ENCODE peak calls at places on chromosomes 16 and 17, in nine cellular contexts. One of them, this sample, is unnamed.

GRCh38 chr17:68289473-68289872 is 1.5 kb downstream of the SLC16A6 start:
- DNase-seq in astrocyte of the spinal cord: no peak
- DNase-seq in AG04450: no peak
- DNase-seq in IMR-90: no peak
- DNase-seq in foreskin fibroblast: peak; percentile 9
- DNase-seq in body of pancreas: no peak
- DNase-seq in adrenal gland: no peak
- DNase-seq in NB4: no peak
- DNase-seq in A549: no peak
- DNase-seq in this sample: no peak

GRCh38 chr17:55144518-55144917 is 120.2 kb upstream of the HLF start:
- DNase-seq in astrocyte of the spinal cord: no peak
- DNase-seq in AG04450: no peak
- DNase-seq in IMR-90: no peak
- DNase-seq in foreskin fibroblast: no peak
- DNase-seq in body of pancreas: no peak
- DNase-seq in adrenal gland: no peak
- DNase-seq in NB4: no peak
- DNase-seq in A549: no peak
- DNase-seq in this sample: no peak

GRCh38 chr16:82801361-82801760 is 174.6 kb downstream of the CDH13 start:
- DNase-seq in astrocyte of the spinal cord: peak; percentile 6
- DNase-seq in AG04450: no peak
- DNase-seq in IMR-90: peak; percentile 67
- DNase-seq in foreskin fibroblast: peak; percentile 25
- DNase-seq in body of pancreas: no peak
- DNase-seq in adrenal gland: no peak
- DNase-seq in NB4: no peak
- DNase-seq in A549: no peak
- DNase-seq in this sample: peak; percentile 74

GRCh38 chr17:66337866-66338472 is 35.6 kb downstream of the PRKCA start:
- DNase-seq in astrocyte of the spinal cord: peak; percentile 41
- DNase-seq in AG04450: no peak
- DNase-seq in IMR-90: no peak
- DNase-seq in foreskin fibroblast: no peak
- DNase-seq in body of pancreas: no peak
- DNase-seq in adrenal gland: no peak
- DNase-seq in NB4: no peak
- DNase-seq in A549: no peak
- DNase-seq in this sample: no peak

GRCh38 chr16:86505185-86505898 is 5.0 kb upstream of the FOXF1 start:
- DNase-seq in astrocyte of the spinal cord: no peak
- DNase-seq in AG04450: no peak
- DNase-seq in IMR-90: peak; percentile 55
- DNase-seq in foreskin fibroblast: no peak
- DNase-seq in body of pancreas: no peak
- DNase-seq in adrenal gland: no peak
- DNase-seq in NB4: peak; percentile 37
- DNase-seq in A549: no peak
- DNase-seq in this sample: no peak

GRCh38 chr16:1271380-1271749 is 15.5 kb downstream of the TPSD1 start:
- DNase-seq in astrocyte of the spinal cord: no peak
- DNase-seq in AG04450: no peak
- DNase-seq in IMR-90: no peak
- DNase-seq in foreskin fibroblast: no peak
- DNase-seq in body of pancreas: no peak
- DNase-seq in adrenal gland: no peak
- DNase-seq in NB4: no peak
- DNase-seq in A549: no peak
- DNase-seq in this sample: no peak

GRCh38 chr17:17540278-17540906 is 44.2 kb upstream of the RASD1 start:
- DNase-seq in astrocyte of the spinal cord: no peak
- DNase-seq in AG04450: no peak
- DNase-seq in IMR-90: no peak
- DNase-seq in foreskin fibroblast: no peak
- DNase-seq in body of pancreas: no peak
- DNase-seq in adrenal gland: no peak
- DNase-seq in NB4: peak; percentile 22
- DNase-seq in A549: no peak
- DNase-seq in this sample: no peak

GRCh38 chr17:4940625-4941021 is 555 bp downstream of the RNF167 start:
- DNase-seq in astrocyte of the spinal cord: no peak
- DNase-seq in AG04450: no peak
- DNase-seq in IMR-90: no peak
- DNase-seq in foreskin fibroblast: no peak
- DNase-seq in body of pancreas: no peak
- DNase-seq in adrenal gland: no peak
- DNase-seq in NB4: peak; percentile 59
- DNase-seq in A549: no peak
- DNase-seq in this sample: no peak

GRCh38 chr16:7983671-7984070 is 606.6 kb downstream of the TMEM114 start:
- DNase-seq in astrocyte of the spinal cord: no peak
- DNase-seq in AG04450: no peak
- DNase-seq in IMR-90: no peak
- DNase-seq in foreskin fibroblast: no peak
- DNase-seq in body of pancreas: no peak
- DNase-seq in adrenal gland: no peak
- DNase-seq in NB4: no peak
- DNase-seq in A549: no peak
- DNase-seq in this sample: no peak

GRCh38 chr16:1088295-1089170 is 7.5 kb downstream of the C1QTNF8 start:
- DNase-seq in astrocyte of the spinal cord: no peak
- DNase-seq in AG04450: no peak
- DNase-seq in IMR-90: no peak
- DNase-seq in foreskin fibroblast: no peak
- DNase-seq in body of pancreas: no peak
- DNase-seq in adrenal gland: no peak
- DNase-seq in NB4: no peak
- DNase-seq in A549: no peak
- DNase-seq in this sample: no peak

GRCh38 chr17:17859909-17860760 is 23.3 kb upstream of the SREBF1 start:
- DNase-seq in astrocyte of the spinal cord: peak; percentile 50
- DNase-seq in AG04450: no peak
- DNase-seq in IMR-90: peak; percentile 38
- DNase-seq in foreskin fibroblast: peak; percentile 78
- DNase-seq in body of pancreas: peak; percentile 74
- DNase-seq in adrenal gland: peak; percentile 78
- DNase-seq in NB4: peak; percentile 65
- DNase-seq in A549: peak; percentile 97
- DNase-seq in this sample: peak; percentile 29

GRCh38 chr17:82910041-82910481 is 70.2 kb upstream of the ZNF750 start:
- DNase-seq in astrocyte of the spinal cord: no peak
- DNase-seq in AG04450: no peak
- DNase-seq in IMR-90: no peak
- DNase-seq in foreskin fibroblast: peak; percentile 51
- DNase-seq in body of pancreas: peak; percentile 67
- DNase-seq in adrenal gland: no peak
- DNase-seq in NB4: no peak
- DNase-seq in A549: no peak
- DNase-seq in this sample: no peak

GRCh38 chr16:23124315-23124714 is 24.9 kb downstream of the USP31 start:
- DNase-seq in astrocyte of the spinal cord: peak; percentile 83
- DNase-seq in AG04450: no peak
- DNase-seq in IMR-90: peak; percentile 83
- DNase-seq in foreskin fibroblast: peak; percentile 85
- DNase-seq in body of pancreas: no peak
- DNase-seq in adrenal gland: peak; percentile 51
- DNase-seq in NB4: no peak
- DNase-seq in A549: peak; percentile 52
- DNase-seq in this sample: peak; percentile 85

GRCh38 chr17:79650283-79650682 is 39.4 kb upstream of the RBFOX3 start:
- DNase-seq in astrocyte of the spinal cord: no peak
- DNase-seq in AG04450: no peak
- DNase-seq in IMR-90: no peak
- DNase-seq in foreskin fibroblast: no peak
- DNase-seq in body of pancreas: no peak
- DNase-seq in adrenal gland: no peak
- DNase-seq in NB4: no peak
- DNase-seq in A549: no peak
- DNase-seq in this sample: no peak

GRCh38 chr16:17607624-17608023 is 136.9 kb upstream of the XYLT1 start:
- DNase-seq in astrocyte of the spinal cord: no peak
- DNase-seq in AG04450: no peak
- DNase-seq in IMR-90: no peak
- DNase-seq in foreskin fibroblast: no peak
- DNase-seq in body of pancreas: no peak
- DNase-seq in adrenal gland: no peak
- DNase-seq in NB4: no peak
- DNase-seq in A549: no peak
- DNase-seq in this sample: no peak

GRCh38 chr16:59044616-59045015 is 310.5 kb upstream of the GOT2 start:
- DNase-seq in astrocyte of the spinal cord: no peak
- DNase-seq in AG04450: no peak
- DNase-seq in IMR-90: no peak
- DNase-seq in foreskin fibroblast: no peak
- DNase-seq in body of pancreas: no peak
- DNase-seq in adrenal gland: no peak
- DNase-seq in NB4: no peak
- DNase-seq in A549: no peak
- DNase-seq in this sample: no peak

GRCh38 chr16:78988361-78988992 is 612.1 kb downstream of the MAF start:
- DNase-seq in astrocyte of the spinal cord: no peak
- DNase-seq in AG04450: no peak
- DNase-seq in IMR-90: no peak
- DNase-seq in foreskin fibroblast: no peak
- DNase-seq in body of pancreas: no peak
- DNase-seq in adrenal gland: no peak
- DNase-seq in NB4: peak; percentile 70
- DNase-seq in A549: peak; percentile 6
- DNase-seq in this sample: no peak
- TF ChIP-seq CTCF in astrocyte of the spinal cord: no peak
- TF ChIP-seq CTCF in AG04450: no peak
- TF ChIP-seq CTCF in IMR-90: no peak
- TF ChIP-seq CTCF in foreskin fibroblast: no peak
- TF ChIP-seq CTCF in body of pancreas: no peak
- TF ChIP-seq CTCF in adrenal gland: no peak
- TF ChIP-seq CTCF in NB4: peak; percentile 41
- TF ChIP-seq CTCF in A549: no peak
- TF ChIP-seq CTCF in this sample: no peak

DNA sequence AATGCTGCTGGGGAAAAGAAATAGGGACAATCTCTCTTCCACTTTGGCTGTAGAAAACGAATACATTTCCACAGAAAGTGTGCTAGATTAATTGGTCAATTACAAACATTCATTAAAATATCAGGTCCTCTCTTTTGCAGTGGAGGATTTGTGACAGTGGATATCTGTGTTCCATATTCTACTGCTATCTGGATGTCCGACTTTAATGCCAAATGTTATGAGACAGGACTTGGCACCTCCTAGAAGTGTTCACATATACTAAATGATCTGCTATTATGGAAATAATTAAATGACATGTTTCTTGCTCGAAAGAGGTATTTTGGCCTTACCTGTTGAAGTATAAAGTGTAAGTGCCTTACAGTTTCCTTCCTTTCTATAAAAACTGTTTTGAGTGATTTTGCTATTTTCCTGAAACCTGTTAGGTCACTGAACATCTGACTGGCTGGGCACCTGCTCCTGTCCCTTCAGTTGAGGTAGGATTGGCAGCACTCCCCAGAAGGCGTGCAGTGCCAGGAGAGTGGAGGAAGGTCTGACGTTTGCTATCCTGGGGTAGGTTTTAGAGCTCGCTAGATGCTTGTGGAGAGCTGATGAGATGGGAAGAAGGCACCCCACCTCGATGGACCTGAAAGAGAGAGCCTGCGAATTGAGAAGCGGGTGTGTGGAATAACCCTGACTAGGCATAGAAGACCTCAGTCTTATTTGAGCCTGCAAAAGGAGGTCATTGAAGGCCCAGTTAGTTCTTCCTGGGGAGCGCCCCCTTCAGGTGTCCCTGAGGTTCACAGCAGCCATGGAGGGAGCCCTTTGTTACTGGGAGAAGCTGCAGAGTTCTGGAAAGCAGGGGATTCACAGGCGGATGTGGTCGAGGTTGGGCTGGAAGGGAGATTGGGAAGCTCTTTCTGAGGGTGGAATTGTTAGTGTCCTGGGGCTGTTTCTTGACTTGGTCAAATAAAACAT is 159.4 kb upstream of the ZNF267 start:
- DNase-seq in astrocyte of the spinal cord: no peak
- DNase-seq in AG04450: no peak
- DNase-seq in IMR-90: no peak
- DNase-seq in foreskin fibroblast: no peak
- DNase-seq in body of pancreas: peak; percentile 47
- DNase-seq in adrenal gland: no peak
- DNase-seq in NB4: peak; percentile 17
- DNase-seq in A549: no peak
- DNase-seq in this sample: no peak
- TF ChIP-seq CTCF in astrocyte of the spinal cord: peak; percentile 25
- TF ChIP-seq CTCF in AG04450: peak; percentile 39
- TF ChIP-seq CTCF in IMR-90: peak; percentile 22
- TF ChIP-seq CTCF in foreskin fibroblast: peak; percentile 22
- TF ChIP-seq CTCF in body of pancreas: no peak
- TF ChIP-seq CTCF in adrenal gland: no peak
- TF ChIP-seq CTCF in NB4: peak; percentile 26
- TF ChIP-seq CTCF in A549: no peak
- TF ChIP-seq CTCF in this sample: peak; percentile 46

DNA sequence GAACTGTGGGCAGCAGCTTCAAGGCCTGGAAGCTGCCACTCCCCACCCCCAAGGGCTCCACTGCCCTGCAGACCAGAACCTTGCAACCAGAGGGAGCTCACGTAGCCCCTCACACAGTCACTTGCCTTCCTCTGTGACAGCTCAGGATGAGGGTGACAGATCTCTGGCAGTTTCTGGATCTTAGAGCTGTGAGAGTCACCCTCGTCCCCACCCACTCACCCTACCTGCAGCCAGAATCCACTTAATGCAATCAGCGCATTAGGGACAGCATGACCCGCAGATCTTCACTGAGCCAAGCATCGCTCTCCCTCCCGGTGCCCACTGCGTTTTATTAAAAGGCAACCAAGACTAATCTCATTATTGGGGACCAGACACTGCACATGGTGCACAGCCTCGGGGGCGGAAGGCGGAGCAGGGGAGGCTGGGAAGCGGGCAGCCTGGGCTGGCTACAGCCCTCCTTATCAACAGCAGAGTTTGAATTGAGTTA is 3.5 kb downstream of the CYB561 start:
- DNase-seq in astrocyte of the spinal cord: no peak
- DNase-seq in AG04450: no peak
- DNase-seq in IMR-90: no peak
- DNase-seq in foreskin fibroblast: peak; percentile 30
- DNase-seq in body of pancreas: peak; percentile 41
- DNase-seq in adrenal gland: no peak
- DNase-seq in NB4: peak; percentile 52
- DNase-seq in A549: no peak
- DNase-seq in this sample: no peak
- TF ChIP-seq CTCF in astrocyte of the spinal cord: peak; percentile 16
- TF ChIP-seq CTCF in AG04450: peak; percentile 22
- TF ChIP-seq CTCF in IMR-90: peak; percentile 25
- TF ChIP-seq CTCF in foreskin fibroblast: no peak
- TF ChIP-seq CTCF in body of pancreas: peak; percentile 4
- TF ChIP-seq CTCF in adrenal gland: peak; percentile 16
- TF ChIP-seq CTCF in NB4: no peak
- TF ChIP-seq CTCF in A549: peak; percentile 7
- TF ChIP-seq CTCF in this sample: peak; percentile 51

DNA sequence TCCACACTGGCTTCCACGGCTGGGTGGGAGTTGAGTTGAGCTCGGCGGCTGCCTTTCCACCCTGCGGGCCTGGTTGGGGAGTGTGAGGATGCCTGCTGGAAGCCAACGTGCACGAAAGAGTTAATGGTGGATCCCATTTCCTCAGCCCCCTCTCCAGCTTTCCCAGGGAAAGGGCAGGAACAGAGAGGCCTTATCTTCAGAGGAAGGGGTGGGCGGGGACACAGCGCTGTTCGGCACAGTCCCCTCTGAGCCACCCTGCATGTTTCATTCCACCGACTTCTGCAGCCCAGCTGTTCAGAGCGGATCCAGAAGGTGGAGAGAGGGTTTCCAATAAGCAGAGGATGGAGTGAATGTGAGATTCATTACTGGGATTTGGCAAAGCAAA is 295.3 kb downstream of the SEC14L1 start:
- DNase-seq in astrocyte of the spinal cord: no peak
- DNase-seq in AG04450: no peak
- DNase-seq in IMR-90: peak; percentile 69
- DNase-seq in foreskin fibroblast: peak; percentile 77
- DNase-seq in body of pancreas: no peak
- DNase-seq in adrenal gland: peak; percentile 54
- DNase-seq in NB4: no peak
- DNase-seq in A549: no peak
- DNase-seq in this sample: no peak
- TF ChIP-seq CTCF in astrocyte of the spinal cord: no peak
- TF ChIP-seq CTCF in AG04450: no peak
- TF ChIP-seq CTCF in IMR-90: no peak
- TF ChIP-seq CTCF in foreskin fibroblast: no peak
- TF ChIP-seq CTCF in body of pancreas: no peak
- TF ChIP-seq CTCF in adrenal gland: no peak
- TF ChIP-seq CTCF in NB4: no peak
- TF ChIP-seq CTCF in A549: no peak
- TF ChIP-seq CTCF in this sample: no peak

This sample was measured in brain microvascular endothelial cell.